ENCODE peak calls at places on chromosomes 3 and 15, in eight cellular contexts. O is OCI-LY7, E is foreskin keratinocyte, N is endodermal cell, G is mesendoderm, Q is adrenal gland, T is transverse colon, S is neural progenitor cell. M is an unnamed sample. For H3K4me1, the result is how much of the 10 kb centered on the place peaks cover.

GRCh38 chr3:194772241-194773000 is 86.7 kb downstream of the FAM43A start:
- DNase-seq in O (no peak), Q (no peak), E (peak), S (no peak), N (peak), G (no peak), T (no peak), M (no peak)

GRCh38 chr3:185094691-185095090 is 58.2 kb downstream of the C3orf70 start:
- DNase-seq in E (no peak), Q (no peak), T (no peak), G (no peak), N (no peak), S (no peak), O (no peak), M (no peak)

GRCh38 chr15:101502572-101503295 is 13.2 kb upstream of the PCSK6 start:
- DNase-seq in Q (no peak), T (no peak), O (no peak), E (no peak), S (peak), G (no peak), N (peak), M (no peak)

GRCh38 chr3:193605876-193606275 is 12.9 kb downstream of the OPA1 start:
- DNase-seq in T (peak), O (peak), E (peak), S (peak), Q (peak), N (peak), G (peak), M (peak)

GRCh38 chr3:149374391-149374790 is 3.1 kb downstream of the TM4SF1 start:
- DNase-seq in T (no peak), E (peak), S (no peak), O (no peak), N (no peak), Q (no peak), G (no peak), M (no peak)

GRCh38 chr3:140753865-140754754 is 76.2 kb downstream of the TRIM42 start:
- DNase-seq in T (no peak), Q (no peak), O (peak), N (no peak), E (peak), G (no peak), S (no peak), M (no peak)

GRCh38 chr3:172073262-172073915 is 34.0 kb downstream of the FNDC3B start:
- DNase-seq in O (no peak), G (no peak), N (no peak), Q (no peak), S (no peak), T (no peak), E (no peak), M (no peak)

GRCh38 chr3:190088890-190089289 is 31.8 kb downstream of the P3H2 start:
- DNase-seq in O (no peak), S (no peak), T (no peak), G (peak), N (no peak), Q (peak), E (no peak), M (no peak)

GRCh38 chr15:74328331-74329056 is 39.0 kb downstream of the CYP11A1 start:
- DNase-seq in E (no peak), T (no peak), O (no peak), S (no peak), N (no peak), G (no peak), Q (no peak), M (no peak)

GRCh38 chr15:99121207-99121606 is 16.3 kb downstream of the SYNM start:
- DNase-seq in O (no peak), T (no peak), N (peak), E (no peak), S (no peak), G (no peak), Q (no peak), M (no peak)

GRCh38 chr3:155963557-155963956 is 93.1 kb downstream of the GMPS start:
- DNase-seq in O (no peak), G (no peak), N (no peak), S (no peak), E (no peak), T (no peak), Q (no peak), M (no peak)

GRCh38 chr3:172708905-172709775 is 1.7 kb downstream of the NCEH1 start:
- DNase-seq in O (no peak), T (peak), Q (no peak), E (peak), S (no peak), N (no peak), G (peak), M (no peak)

GRCh38 chr3:159765025-159765859 is 223.4 kb upstream of the IL12A start:
- DNase-seq in Q (peak), G (peak), N (peak), T (peak), O (no peak), E (peak), S (peak), M (peak)

GRCh38 chr15:60740787-60741354 is 261.9 kb upstream of the ICE2 start:
- DNase-seq in N (no peak), G (no peak), T (no peak), S (no peak), O (no peak), E (no peak), Q (no peak), M (no peak)

GRCh38 chr3:197024881-197025735 is 4.5 kb downstream of the MELTF start:
- DNase-seq in Q (peak), N (peak), T (no peak), O (no peak), E (no peak), S (no peak), G (no peak), M (no peak)

GRCh38 chr3:11553436-11554235 is 90.1 kb downstream of the VGLL4 start:
- DNase-seq in Q (no peak), T (no peak), N (no peak), G (no peak), O (no peak), E (no peak), S (no peak), M (no peak)

GRCh38 chr3:28291577-28291976 is 50.2 kb downstream of the CMC1 start:
- DNase-seq in O (no peak), N (no peak), E (no peak), S (peak), T (no peak), G (no peak), Q (no peak), M (no peak)

GRCh38 chr3:27360113-27361078 is 8.8 kb downstream of the NEK10 start:
- DNase-seq in T (peak), Q (no peak), S (no peak), O (peak), E (no peak), G (no peak), N (no peak), M (no peak)

GRCh38 chr3:12158387-12159226 is at the start of gene TIMP4:
- DNase-seq in N (peak), Q (peak), O (no peak), T (peak), E (peak), G (peak), S (peak), M (peak)

GRCh38 chr3:136716629-136717028 is 35.5 kb downstream of the STAG1 start:
- DNase-seq in G (no peak), E (no peak), Q (no peak), T (no peak), N (no peak), O (no peak), S (no peak), M (no peak)

GRCh38 chr3:170002231-170002630 is 35.6 kb upstream of the GPR160 start:
- DNase-seq in E (no peak), S (no peak), N (no peak), T (no peak), G (no peak), O (no peak), Q (no peak), M (no peak)

GRCh38 chr3:39142067-39142466 is 11.3 kb downstream of the CSRNP1 start:
- DNase-seq in N (peak), T (peak), S (no peak), Q (no peak), O (no peak), G (no peak), E (no peak), M (no peak)

GRCh38 chr15:44157679-44158078 is 37.4 kb downstream of the FRMD5 start:
- DNase-seq in N (no peak), S (no peak), E (peak), T (no peak), O (no peak), Q (no peak), G (no peak), M (no peak)

GRCh38 chr3:109973733-109974132 is 636.4 kb upstream of the DPPA4 start:
- DNase-seq in G (peak), T (no peak), N (no peak), O (no peak), S (no peak), Q (no peak), E (peak), M (no peak)

GRCh38 chr15:59413577-59413976 is 24.4 kb upstream of the FAM81A start:
- DNase-seq in N (no peak), S (no peak), T (no peak), G (no peak), O (peak), E (no peak), Q (no peak), M (no peak)

GRCh38 chr15:61086756-61087155 is 142.3 kb downstream of the RORA start:
- DNase-seq in G (no peak), O (no peak), S (no peak), T (no peak), Q (no peak), N (no peak), E (no peak), M (no peak)

GRCh38 chr15:96354731-96355560 is 24.4 kb downstream of the NR2F2 start:
- DNase-seq in Q (no peak), O (no peak), G (peak), S (peak), N (no peak), E (peak), T (no peak), M (no peak)

GRCh38 chr15:34837246-34838016 is 42.1 kb upstream of the ACTC1 start:
- DNase-seq in S (no peak), N (no peak), O (no peak), E (peak), Q (no peak), T (no peak), G (no peak), M (no peak)

GRCh38 chr3:139117883-139118760 is 73.4 kb upstream of the PRR23C start:
- DNase-seq in T (no peak), G (no peak), Q (no peak), N (no peak), O (no peak), S (no peak), E (no peak), M (no peak)

GRCh38 chr15:64780600-64781156 is 5.3 kb upstream of the RBPMS2 start:
- DNase-seq in T (no peak), S (peak), E (no peak), N (peak), O (no peak), G (peak), Q (no peak), M (no peak)

DNA sequence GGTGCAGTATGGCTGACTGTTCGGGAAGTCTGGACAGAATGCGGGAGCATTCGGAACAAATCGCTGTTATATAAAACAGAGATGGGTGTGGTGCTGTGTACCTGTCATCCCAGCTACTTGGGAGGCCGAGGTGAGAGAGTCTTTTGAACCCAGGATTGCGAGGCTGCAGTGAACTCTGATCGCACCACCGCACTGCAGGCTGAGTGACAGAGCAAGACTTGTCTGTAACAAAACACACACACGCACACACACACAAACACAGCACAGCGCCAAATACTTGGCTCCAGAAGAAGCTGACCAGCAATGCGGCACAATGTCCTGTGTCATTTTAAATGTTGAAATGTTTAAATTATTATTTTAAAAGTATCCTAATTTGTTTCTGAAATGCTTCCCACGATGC is 12.6 kb downstream of the RFTN1 start:
- DNase-seq in T (no peak), O (no peak), E (no peak), S (no peak), G (no peak), Q (no peak), N (no peak), M (no peak)
- H3K4me1 ChIP-seq in T (under half), O (half or more), E (under half), S (under half), G (under half), Q (under half), N (under half), M (under half)

GRCh38 chr3:14120111-14120920 is 4.4 kb downstream of the CHCHD4 start:
- DNase-seq in E (no peak), S (no peak), N (no peak), T (no peak), G (no peak), Q (no peak), O (no peak), M (no peak)
- H3K4me1 ChIP-seq in E (under half), S (under half), N (under half), T (under half), G (under half), Q (under half), O (under half), M (under half)

GRCh38 chr15:85700767-85701166 is 94.0 kb downstream of the KLHL25 start:
- DNase-seq in Q (no peak), O (no peak), G (no peak), N (no peak), S (no peak), T (no peak), E (no peak), M (no peak)
- H3K4me1 ChIP-seq in Q (under half), O (half or more), G (under half), N (under half), S (under half), T (under half), E (under half), M (under half)

GRCh38 chr3:128486692-128487537 is 6.1 kb downstream of the GATA2 start:
- DNase-seq in E (no peak), O (no peak), N (peak), S (peak), G (peak), Q (no peak), T (no peak), M (peak)
- H3K4me1 ChIP-seq in E (under half), O (under half), N (under half), S (half or more), G (under half), Q (under half), T (under half), M (under half)